ENCODE peak calls at places on chromosomes 3 and 15, in four cellular contexts. N, H, E and J are unnamed samples.

GRCh38 chr15:58247803-58248503 is 109.8 kb downstream of the AQP9 start:
- DNase-seq in E (no peak), N (no peak), H (peak), J (no peak)

GRCh38 chr15:38130739-38131498 is 121.7 kb upstream of the SPRED1 start:
- DNase-seq in E (peak), H (peak), N (no peak), J (no peak)

GRCh38 chr3:27577504-27577903 is 93.3 kb upstream of the SLC4A7 start:
- DNase-seq in H (no peak), E (no peak), N (no peak), J (no peak)

GRCh38 chr15:58433597-58434333 is 2.0 kb downstream of the LIPC start:
- DNase-seq in H (no peak), E (no peak), N (no peak), J (no peak)

GRCh38 chr3:63279000-63279366 is 875 bp downstream of the SYNPR start:
- DNase-seq in H (no peak), N (no peak), E (no peak), J (no peak)

GRCh38 chr3:100348727-100349126 is 14.2 kb downstream of the NIT2 start:
- DNase-seq in N (no peak), E (no peak), H (no peak), J (no peak)

GRCh38 chr3:178382388-178383061 is 153.7 kb upstream of the KCNMB2 start:
- DNase-seq in N (no peak), E (peak), H (no peak), J (no peak)

GRCh38 chr3:102106421-102107097 is 257.2 kb downstream of the NFKBIZ start:
- DNase-seq in H (no peak), N (peak), E (peak), J (no peak)

GRCh38 chr15:43253431-43254403 is 13.0 kb downstream of the TGM5 start:
- DNase-seq in N (peak), E (peak), H (no peak), J (no peak)

GRCh38 chr3:194631696-194632095 is 1.5 kb downstream of the TMEM44 start:
- DNase-seq in E (no peak), N (no peak), H (no peak), J (no peak)

GRCh38 chr3:52483577-52484495 is 11.3 kb upstream of the STAB1 start:
- DNase-seq in N (no peak), E (peak), H (no peak), J (no peak)

GRCh38 chr3:40923130-40923529 is 276.2 kb upstream of the CTNNB1 start:
- DNase-seq in H (no peak), N (no peak), E (no peak), J (no peak)

GRCh38 chr15:82942691-82943090 is 9.8 kb downstream of the HOMER2 start:
- DNase-seq in H (no peak), E (no peak), N (no peak), J (no peak)

GRCh38 chr3:14261229-14261628 is 82.6 kb downstream of the LSM3 start:
- DNase-seq in E (peak), H (peak), N (peak), J (peak)

GRCh38 chr15:67064607-67065530 is 533 bp upstream of the SMAD3 start:
- DNase-seq in E (no peak), N (no peak), H (peak), J (peak)

GRCh38 chr15:100786139-100786531 is 93.5 kb upstream of the ALDH1A3 start:
- DNase-seq in E (no peak), N (no peak), H (no peak), J (no peak)

GRCh38 chr15:81133782-81134461 is at the start of gene CFAP161:
- DNase-seq in N (peak), H (peak), E (peak), J (no peak)

GRCh38 chr3:135751991-135752390 is 213.5 kb upstream of the PPP2R3A start:
- DNase-seq in H (no peak), N (no peak), E (no peak), J (no peak)

GRCh38 chr3:46102780-46103130 is 75.5 kb upstream of the XCR1 start:
- DNase-seq in N (no peak), H (no peak), E (no peak), J (no peak)

GRCh38 chr3:56822501-56822900 is 20.8 kb upstream of the ARHGEF3 start:
- DNase-seq in E (no peak), N (no peak), H (no peak), J (no peak)

GRCh38 chr3:189276481-189277190 is 104.9 kb downstream of the TPRG1 start:
- DNase-seq in H (no peak), N (no peak), E (peak), J (no peak)

GRCh38 chr3:159818997-159819500 is 169.6 kb upstream of the IL12A start:
- DNase-seq in H (no peak), N (no peak), E (no peak), J (no peak)

GRCh38 chr3:150073031-150073430 is 102.3 kb upstream of the PFN2 start:
- DNase-seq in H (no peak), N (no peak), E (no peak), J (no peak)

GRCh38 chr3:149879872-149880271 is 66.9 kb downstream of the RNF13 start:
- DNase-seq in E (peak), H (peak), N (peak), J (no peak)